ENCODE peak calls at places on chromosome X, in seven cellular contexts. V, L, J, I, A, F and S are unnamed samples. For H3K4me1, the result is how much of the 10 kb centered on the place peaks cover.

GRCh38 chrX:19956923-19957322 is 33.9 kb downstream of the BCLAF3 start:
- DNase-seq in V (no peak), L (no peak), J (peak), I (no peak), A (no peak), F (no peak), S (no peak)

GRCh38 chrX:75303795-75304194 is 29.9 kb downstream of the UPRT start:
- DNase-seq in V (no peak), L (no peak), J (no peak), I (no peak), A (no peak), F (no peak), S (no peak)

GRCh38 chrX:31038585-31039326 is 33.1 kb downstream of the FTHL17 start:
- DNase-seq in V (no peak), L (no peak), J (no peak), I (no peak), A (peak), F (no peak), S (no peak)

GRCh38 chrX:100413231-100413630 is 3.2 kb upstream of the PCDH19 start:
- DNase-seq in V (peak), L (no peak), J (no peak), I (no peak), A (peak), F (no peak), S (no peak)

GRCh38 chrX:119638725-119639471 is 32.7 kb upstream of the NKRF start:
- DNase-seq in V (no peak), L (no peak), J (no peak), I (no peak), A (no peak), F (no peak), S (no peak)

GRCh38 chrX:790780-791360 is 160.3 kb downstream of the SHOX start:
- DNase-seq in V (no peak), L (no peak), J (no peak), I (no peak), A (no peak), F (no peak), S (no peak)

GRCh38 chrX:78124304-78124703 is 15.1 kb downstream of the TAF9B start:
- DNase-seq in V (no peak), L (no peak), J (no peak), I (no peak), A (no peak), F (no peak), S (no peak)

GRCh38 chrX:129632443-129632842 is 22.3 kb downstream of the APLN start:
- DNase-seq in V (no peak), L (no peak), J (no peak), I (no peak), A (no peak), F (no peak), S (no peak)

GRCh38 chrX:147890766-147891165 is 21.0 kb upstream of the FMR1 start:
- DNase-seq in V (no peak), L (no peak), J (no peak), I (no peak), A (no peak), F (no peak), S (no peak)

GRCh38 chrX:41145920-41146608 is 60.8 kb downstream of the USP9X start:
- DNase-seq in V (no peak), L (no peak), J (no peak), I (no peak), A (no peak), F (no peak), S (no peak)

GRCh38 chrX:41275661-41276609 is 58.0 kb upstream of the DDX3X start:
- DNase-seq in V (peak), L (peak), J (peak), I (peak), A (peak), F (peak), S (peak)

GRCh38 chrX:22351966-22352365 is 79.3 kb downstream of the CBLL2 start:
- DNase-seq in V (no peak), L (no peak), J (no peak), I (no peak), A (no peak), F (no peak), S (no peak)

GRCh38 chrX:97389761-97390192 is 506.1 kb downstream of the RPA4 start:
- DNase-seq in V (no peak), L (no peak), J (no peak), I (no peak), A (no peak), F (no peak), S (no peak)

GRCh38 chrX:40012800-40013682 is 84.7 kb downstream of the BCOR start:
- DNase-seq in V (peak), L (peak), J (peak), I (peak), A (no peak), F (no peak), S (no peak)

GRCh38 chrX:117839544-117839943 is 277.1 kb downstream of the KLHL13 start:
- DNase-seq in V (no peak), L (no peak), J (no peak), I (no peak), A (peak), F (no peak), S (no peak)

GRCh38 chrX:49838374-49838773 is 9.3 kb downstream of the PAGE4 start:
- DNase-seq in V (no peak), L (no peak), J (no peak), I (no peak), A (peak), F (no peak), S (no peak)

GRCh38 chrX:134544614-134545255 is 84.8 kb downstream of the HPRT1 start:
- DNase-seq in V (no peak), L (no peak), J (no peak), I (no peak), A (no peak), F (no peak), S (no peak)

GRCh38 chrX:38616904-38617303 is 55.6 kb downstream of the TSPAN7 start:
- DNase-seq in V (no peak), L (no peak), J (no peak), I (no peak), A (no peak), F (no peak), S (no peak)

GRCh38 chrX:38614485-38614884 is 53.1 kb downstream of the TSPAN7 start:
- DNase-seq in V (no peak), L (no peak), J (no peak), I (no peak), A (no peak), F (no peak), S (no peak)

GRCh38 chrX:38618152-38618551 is 56.8 kb downstream of the TSPAN7 start:
- DNase-seq in V (no peak), L (no peak), J (no peak), I (no peak), A (no peak), F (no peak), S (no peak)

GRCh38 chrX:38610839-38611238 is 49.5 kb downstream of the TSPAN7 start:
- DNase-seq in V (no peak), L (no peak), J (no peak), I (no peak), A (no peak), F (no peak), S (no peak)

DNA sequence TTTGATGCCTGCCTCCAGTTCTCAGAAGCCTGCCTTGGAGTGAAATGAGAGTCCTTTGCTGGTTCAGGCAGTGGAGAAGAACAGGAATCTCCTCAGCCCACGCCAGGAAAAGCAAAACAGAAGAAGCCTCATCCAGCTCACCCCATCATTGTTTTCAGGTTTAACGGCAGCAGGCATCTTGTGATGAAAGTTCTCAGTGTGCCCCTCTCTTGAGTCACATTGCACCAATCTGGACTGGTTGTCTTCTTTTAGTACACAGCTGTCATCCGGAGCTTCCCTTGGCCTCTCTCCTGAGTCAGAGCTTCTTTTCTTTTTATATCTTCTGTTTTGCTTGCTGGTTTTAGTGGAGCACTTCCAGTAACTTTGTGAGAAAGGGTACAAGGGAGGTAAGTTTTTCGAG is 50.9 kb downstream of the TSPAN7 start:
- DNase-seq in V (no peak), L (no peak), J (no peak), I (no peak), A (no peak), F (no peak), S (no peak)
- H3K4me1 ChIP-seq in V (under half), L (under half), J (under half), I (under half), A (under half), F (under half), S (under half)

GRCh38 chrX:23825675-23826074 is 42.7 kb downstream of the SAT1 start:
- DNase-seq in V (no peak), L (no peak), J (no peak), I (no peak), A (no peak), F (no peak), S (no peak)

GRCh38 chrX:23820235-23820782 is 37.3 kb downstream of the SAT1 start:
- DNase-seq in V (no peak), L (no peak), J (no peak), I (no peak), A (no peak), F (no peak), S (no peak)

GRCh38 chrX:23822397-23822796 is 39.4 kb downstream of the SAT1 start:
- DNase-seq in V (no peak), L (no peak), J (no peak), I (no peak), A (no peak), F (no peak), S (no peak)

GRCh38 chrX:23819385-23820234 is 36.6 kb downstream of the SAT1 start:
- DNase-seq in V (no peak), L (no peak), J (no peak), I (no peak), A (no peak), F (no peak), S (no peak)

GRCh38 chrX:23821847-23822246 is 38.9 kb downstream of the SAT1 start:
- DNase-seq in V (no peak), L (no peak), J (no peak), I (no peak), A (no peak), F (no peak), S (no peak)
- H3K27ac ChIP-seq in V (no peak), L (peak), J (no peak), I (no peak), A (no peak), F (no peak), S (no peak)

DNA sequence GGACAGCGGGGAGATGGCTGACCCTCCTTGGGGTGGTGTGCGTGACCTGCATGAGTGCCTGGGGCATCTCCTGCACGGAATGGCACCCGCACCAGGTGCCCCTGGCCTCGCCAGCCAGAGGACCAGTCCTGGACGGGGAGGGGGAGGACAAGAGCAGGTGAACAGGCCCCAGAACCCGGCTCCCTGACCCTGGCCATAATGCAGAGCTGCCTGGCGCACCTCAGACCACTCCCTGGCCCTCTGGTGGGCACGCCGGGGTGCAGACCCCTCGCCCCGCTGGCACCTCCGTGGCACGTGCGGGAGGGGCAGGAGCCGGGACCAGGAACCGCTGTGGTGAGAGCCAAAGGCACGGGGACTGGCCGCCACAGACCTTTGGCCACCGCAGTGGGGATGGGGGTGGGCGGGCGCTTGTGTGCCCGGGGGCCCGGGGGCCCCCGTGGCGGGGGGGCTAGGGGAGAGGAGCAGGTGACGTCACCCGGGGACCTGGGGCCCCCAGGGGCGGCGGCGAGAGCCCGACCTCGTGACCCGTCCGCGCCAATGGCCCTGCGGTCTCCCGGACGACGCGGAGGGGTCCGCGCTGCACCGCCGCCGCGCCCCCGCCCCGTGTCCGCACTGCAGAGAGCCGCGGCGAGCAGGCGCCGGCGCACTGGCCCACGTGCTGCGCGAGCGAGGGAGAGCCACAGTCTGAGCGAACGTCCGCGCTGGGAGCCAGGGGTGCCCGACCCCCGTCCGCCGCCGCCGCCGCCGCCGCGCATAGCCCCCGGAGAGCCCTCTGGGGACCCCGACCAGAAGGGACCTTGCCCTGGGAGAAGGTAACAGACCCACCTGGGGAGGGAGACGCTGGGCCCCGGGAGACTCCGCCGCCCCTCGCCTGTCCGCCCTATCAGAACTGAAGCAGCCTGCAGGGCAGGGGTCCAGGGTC is at the start of gene PNMA3:
- DNase-seq in V (no peak), L (no peak), J (no peak), I (no peak), A (no peak), F (no peak), S (no peak)
- H3K4me3 ChIP-seq in V (no peak), L (peak), J (no peak), I (peak), A (no peak), F (peak), S (no peak)

GRCh38 chrX:73826996-73827395 is 264.0 kb downstream of the CHIC1 start:
- DNase-seq in V (no peak), L (no peak), J (no peak), I (no peak), A (no peak), F (no peak), S (no peak)
- H3K4me1 ChIP-seq in V (under half), L (under half), J (under half), I (under half), A (under half), F (under half), S (under half)

GRCh38 chrX:153933751-153934472 is 925 bp downstream of the NAA10 start:
- DNase-seq in V (peak), L (no peak), J (no peak), I (no peak), A (no peak), F (no peak), S (no peak)
- H3K27ac ChIP-seq in V (no peak), L (peak), J (peak), I (no peak), A (peak), F (no peak), S (peak)